ENCODE peak calls at places on chromosomes 5 and 9, in ten cellular contexts. One of them, this sample, is unnamed.
A peak's percentile ranks its signal among the peaks of the same experiment; 100 is the strongest.

GRCh38 chr5:4989121-4989520 is 151.0 kb upstream of the ADAMTS16 start:
- DNase-seq in suprapubic skin: no peak
- DNase-seq in AG04450: no peak
- DNase-seq in glutamatergic neuron: no peak
- DNase-seq in tibial nerve: no peak
- DNase-seq in endothelial cell of umbilical vein: no peak
- DNase-seq in fibroblast of lung: no peak
- DNase-seq in esophagus squamous epithelium: no peak
- DNase-seq in mammary epithelial cell: no peak
- DNase-seq in epithelial cell of esophagus: no peak
- DNase-seq in this sample: no peak

GRCh38 chr9:134648701-134649525 is 7.3 kb downstream of the COL5A1 start:
- DNase-seq in endothelial cell of umbilical vein: no peak
- DNase-seq in tibial nerve: no peak
- DNase-seq in mammary epithelial cell: no peak
- DNase-seq in fibroblast of lung: peak; percentile 33
- DNase-seq in epithelial cell of esophagus: no peak
- DNase-seq in glutamatergic neuron: peak; percentile 1
- DNase-seq in suprapubic skin: no peak
- DNase-seq in esophagus squamous epithelium: no peak
- DNase-seq in AG04450: no peak
- DNase-seq in this sample: no peak

GRCh38 chr9:111000202-111000601 is 38.1 kb downstream of the LPAR1 start:
- DNase-seq in AG04450: no peak
- DNase-seq in suprapubic skin: no peak
- DNase-seq in mammary epithelial cell: no peak
- DNase-seq in esophagus squamous epithelium: no peak
- DNase-seq in endothelial cell of umbilical vein: no peak
- DNase-seq in tibial nerve: no peak
- DNase-seq in epithelial cell of esophagus: no peak
- DNase-seq in fibroblast of lung: no peak
- DNase-seq in glutamatergic neuron: no peak
- DNase-seq in this sample: no peak

GRCh38 chr9:93161801-93162635 is 21.9 kb upstream of the WNK2 start:
- DNase-seq in AG04450: no peak
- DNase-seq in glutamatergic neuron: no peak
- DNase-seq in suprapubic skin: no peak
- DNase-seq in mammary epithelial cell: no peak
- DNase-seq in tibial nerve: no peak
- DNase-seq in esophagus squamous epithelium: no peak
- DNase-seq in fibroblast of lung: peak; percentile 23
- DNase-seq in endothelial cell of umbilical vein: no peak
- DNase-seq in epithelial cell of esophagus: no peak
- DNase-seq in this sample: no peak

GRCh38 chr5:175059687-175060194 is 335.4 kb downstream of the MSX2 start:
- DNase-seq in endothelial cell of umbilical vein: no peak
- DNase-seq in glutamatergic neuron: peak; percentile 77
- DNase-seq in tibial nerve: no peak
- DNase-seq in esophagus squamous epithelium: no peak
- DNase-seq in suprapubic skin: no peak
- DNase-seq in fibroblast of lung: peak; percentile 61
- DNase-seq in mammary epithelial cell: no peak
- DNase-seq in AG04450: peak; percentile 13
- DNase-seq in epithelial cell of esophagus: no peak
- DNase-seq in this sample: peak; percentile 74

GRCh38 chr5:80917596-80917995 is 42.6 kb upstream of the RASGRF2 start:
- DNase-seq in suprapubic skin: no peak
- DNase-seq in endothelial cell of umbilical vein: no peak
- DNase-seq in fibroblast of lung: no peak
- DNase-seq in AG04450: no peak
- DNase-seq in mammary epithelial cell: no peak
- DNase-seq in glutamatergic neuron: no peak
- DNase-seq in tibial nerve: no peak
- DNase-seq in esophagus squamous epithelium: no peak
- DNase-seq in epithelial cell of esophagus: no peak
- DNase-seq in this sample: no peak

GRCh38 chr5:25107878-25108277 is 463.1 kb upstream of the CDH10 start:
- DNase-seq in suprapubic skin: no peak
- DNase-seq in glutamatergic neuron: no peak
- DNase-seq in endothelial cell of umbilical vein: no peak
- DNase-seq in AG04450: no peak
- DNase-seq in esophagus squamous epithelium: no peak
- DNase-seq in mammary epithelial cell: peak; percentile 12
- DNase-seq in fibroblast of lung: no peak
- DNase-seq in epithelial cell of esophagus: peak; percentile 4
- DNase-seq in tibial nerve: no peak
- DNase-seq in this sample: no peak

GRCh38 chr9:35293381-35293780 is 131.6 kb downstream of the UNC13B start:
- DNase-seq in epithelial cell of esophagus: no peak
- DNase-seq in suprapubic skin: no peak
- DNase-seq in glutamatergic neuron: no peak
- DNase-seq in tibial nerve: no peak
- DNase-seq in esophagus squamous epithelium: no peak
- DNase-seq in fibroblast of lung: no peak
- DNase-seq in AG04450: no peak
- DNase-seq in mammary epithelial cell: no peak
- DNase-seq in endothelial cell of umbilical vein: no peak
- DNase-seq in this sample: no peak

GRCh38 chr5:93189707-93190120 is 391.3 kb downstream of the NR2F1-AS1 start:
- DNase-seq in esophagus squamous epithelium: no peak
- DNase-seq in glutamatergic neuron: no peak
- DNase-seq in AG04450: peak; percentile 82
- DNase-seq in mammary epithelial cell: peak; percentile 98
- DNase-seq in tibial nerve: no peak
- DNase-seq in endothelial cell of umbilical vein: peak; percentile 62
- DNase-seq in epithelial cell of esophagus: peak; percentile 97
- DNase-seq in suprapubic skin: no peak
- DNase-seq in fibroblast of lung: peak; percentile 71
- DNase-seq in this sample: no peak

GRCh38 chr5:169873642-169874041 is 106.7 kb downstream of the INSYN2B start:
- DNase-seq in fibroblast of lung: peak; percentile 57
- DNase-seq in glutamatergic neuron: no peak
- DNase-seq in tibial nerve: no peak
- DNase-seq in suprapubic skin: no peak
- DNase-seq in AG04450: no peak
- DNase-seq in endothelial cell of umbilical vein: no peak
- DNase-seq in mammary epithelial cell: no peak
- DNase-seq in epithelial cell of esophagus: no peak
- DNase-seq in esophagus squamous epithelium: no peak
- DNase-seq in this sample: no peak

GRCh38 chr9:125467341-125467740 is 205.7 kb downstream of the GAPVD1 start:
- DNase-seq in AG04450: no peak
- DNase-seq in suprapubic skin: no peak
- DNase-seq in tibial nerve: no peak
- DNase-seq in epithelial cell of esophagus: no peak
- DNase-seq in esophagus squamous epithelium: no peak
- DNase-seq in fibroblast of lung: no peak
- DNase-seq in glutamatergic neuron: no peak
- DNase-seq in mammary epithelial cell: no peak
- DNase-seq in endothelial cell of umbilical vein: peak; percentile 54
- DNase-seq in this sample: no peak

GRCh38 chr9:136765041-136765440 is 723 bp upstream of the LCN15 start:
- DNase-seq in tibial nerve: no peak
- DNase-seq in mammary epithelial cell: no peak
- DNase-seq in AG04450: no peak
- DNase-seq in endothelial cell of umbilical vein: no peak
- DNase-seq in epithelial cell of esophagus: no peak
- DNase-seq in esophagus squamous epithelium: no peak
- DNase-seq in suprapubic skin: no peak
- DNase-seq in fibroblast of lung: no peak
- DNase-seq in glutamatergic neuron: no peak
- DNase-seq in this sample: no peak

GRCh38 chr5:45508155-45508554 is 188.0 kb downstream of the HCN1 start:
- DNase-seq in AG04450: no peak
- DNase-seq in glutamatergic neuron: no peak
- DNase-seq in suprapubic skin: no peak
- DNase-seq in fibroblast of lung: no peak
- DNase-seq in mammary epithelial cell: no peak
- DNase-seq in esophagus squamous epithelium: no peak
- DNase-seq in tibial nerve: no peak
- DNase-seq in epithelial cell of esophagus: no peak
- DNase-seq in endothelial cell of umbilical vein: no peak
- DNase-seq in this sample: no peak

GRCh38 chr9:132732326-132732725 is 62.1 kb downstream of the GTF3C4 start:
- DNase-seq in epithelial cell of esophagus: no peak
- DNase-seq in suprapubic skin: no peak
- DNase-seq in endothelial cell of umbilical vein: no peak
- DNase-seq in fibroblast of lung: no peak
- DNase-seq in mammary epithelial cell: no peak
- DNase-seq in glutamatergic neuron: no peak
- DNase-seq in AG04450: no peak
- DNase-seq in tibial nerve: no peak
- DNase-seq in esophagus squamous epithelium: no peak
- DNase-seq in this sample: no peak

GRCh38 chr5:154287136-154287535 is 96.6 kb downstream of the GALNT10 start:
- DNase-seq in esophagus squamous epithelium: no peak
- DNase-seq in AG04450: peak; percentile 49
- DNase-seq in tibial nerve: no peak
- DNase-seq in endothelial cell of umbilical vein: peak; percentile 95
- DNase-seq in epithelial cell of esophagus: peak; percentile 66
- DNase-seq in glutamatergic neuron: no peak
- DNase-seq in suprapubic skin: no peak
- DNase-seq in mammary epithelial cell: no peak
- DNase-seq in fibroblast of lung: peak; percentile 54
- DNase-seq in this sample: no peak

GRCh38 chr9:97468658-97469448 is 32.6 kb upstream of the TMOD1 start:
- DNase-seq in epithelial cell of esophagus: peak; percentile 65
- DNase-seq in esophagus squamous epithelium: no peak
- DNase-seq in AG04450: peak; percentile 16
- DNase-seq in suprapubic skin: peak; percentile 81
- DNase-seq in glutamatergic neuron: peak; percentile 77
- DNase-seq in fibroblast of lung: peak; percentile 74
- DNase-seq in endothelial cell of umbilical vein: peak; percentile 77
- DNase-seq in mammary epithelial cell: peak; percentile 13
- DNase-seq in tibial nerve: peak; percentile 67
- DNase-seq in this sample: no peak

GRCh38 chr5:59067976-59068651 is 485.2 kb downstream of the RAB3C start:
- DNase-seq in AG04450: no peak
- DNase-seq in fibroblast of lung: peak; percentile 49
- DNase-seq in endothelial cell of umbilical vein: no peak
- DNase-seq in suprapubic skin: no peak
- DNase-seq in epithelial cell of esophagus: no peak
- DNase-seq in glutamatergic neuron: no peak
- DNase-seq in esophagus squamous epithelium: no peak
- DNase-seq in mammary epithelial cell: no peak
- DNase-seq in tibial nerve: no peak
- DNase-seq in this sample: no peak

GRCh38 chr5:123800640-123801039 is 288.7 kb downstream of the CSNK1G3 start:
- DNase-seq in esophagus squamous epithelium: no peak
- DNase-seq in fibroblast of lung: no peak
- DNase-seq in tibial nerve: no peak
- DNase-seq in glutamatergic neuron: no peak
- DNase-seq in epithelial cell of esophagus: peak; percentile 22
- DNase-seq in AG04450: no peak
- DNase-seq in mammary epithelial cell: no peak
- DNase-seq in suprapubic skin: no peak
- DNase-seq in endothelial cell of umbilical vein: no peak
- DNase-seq in this sample: no peak
- TF ChIP-seq CTCF in esophagus squamous epithelium: no peak
- TF ChIP-seq CTCF in fibroblast of lung: no peak
- TF ChIP-seq CTCF in tibial nerve: no peak
- TF ChIP-seq CTCF in glutamatergic neuron: no peak
- TF ChIP-seq CTCF in epithelial cell of esophagus: no peak
- TF ChIP-seq CTCF in AG04450: no peak
- TF ChIP-seq CTCF in mammary epithelial cell: no peak
- TF ChIP-seq CTCF in suprapubic skin: no peak
- TF ChIP-seq CTCF in endothelial cell of umbilical vein: no peak
- TF ChIP-seq CTCF in this sample: no peak

DNA sequence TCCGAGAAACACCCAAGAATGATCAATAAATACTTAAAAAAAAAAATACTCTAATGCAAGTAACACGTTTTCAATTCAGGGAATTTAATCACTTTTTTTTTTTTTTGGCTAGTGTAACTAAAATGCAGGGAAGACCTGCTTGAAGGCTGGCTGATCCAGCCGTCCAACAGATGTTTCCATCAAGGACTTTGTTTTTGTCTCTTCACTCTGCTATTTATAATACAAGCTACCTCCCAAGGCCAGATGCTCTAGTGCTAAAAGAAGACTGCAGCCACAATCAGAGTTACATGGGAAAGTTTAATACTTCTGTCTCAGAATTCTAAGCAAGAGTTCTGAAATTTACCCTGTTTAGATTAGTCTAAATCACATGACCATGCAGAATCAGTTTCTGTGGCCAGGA is 14.5 kb downstream of the TBCA start:
- DNase-seq in esophagus squamous epithelium: no peak
- DNase-seq in fibroblast of lung: no peak
- DNase-seq in endothelial cell of umbilical vein: no peak
- DNase-seq in tibial nerve: no peak
- DNase-seq in mammary epithelial cell: no peak
- DNase-seq in glutamatergic neuron: no peak
- DNase-seq in AG04450: peak; percentile 1
- DNase-seq in epithelial cell of esophagus: no peak
- DNase-seq in suprapubic skin: no peak
- DNase-seq in this sample: no peak
- TF ChIP-seq CTCF in esophagus squamous epithelium: no peak
- TF ChIP-seq CTCF in fibroblast of lung: no peak
- TF ChIP-seq CTCF in endothelial cell of umbilical vein: no peak
- TF ChIP-seq CTCF in tibial nerve: no peak
- TF ChIP-seq CTCF in mammary epithelial cell: no peak
- TF ChIP-seq CTCF in glutamatergic neuron: no peak
- TF ChIP-seq CTCF in AG04450: no peak
- TF ChIP-seq CTCF in epithelial cell of esophagus: no peak
- TF ChIP-seq CTCF in suprapubic skin: no peak
- TF ChIP-seq CTCF in this sample: no peak

GRCh38 chr5:126594676-126595485 is at the start of gene ALDH7A1:
- DNase-seq in mammary epithelial cell: peak; percentile 76
- DNase-seq in endothelial cell of umbilical vein: peak; percentile 96
- DNase-seq in suprapubic skin: peak; percentile 96
- DNase-seq in glutamatergic neuron: peak; percentile 97
- DNase-seq in fibroblast of lung: peak; percentile 95
- DNase-seq in AG04450: peak; percentile 70
- DNase-seq in tibial nerve: peak; percentile 83
- DNase-seq in esophagus squamous epithelium: peak; percentile 23
- DNase-seq in epithelial cell of esophagus: peak; percentile 84
- DNase-seq in this sample: peak; percentile 93
- TF ChIP-seq CTCF in mammary epithelial cell: peak; percentile 28
- TF ChIP-seq CTCF in endothelial cell of umbilical vein: peak; percentile 58
- TF ChIP-seq CTCF in suprapubic skin: no peak
- TF ChIP-seq CTCF in glutamatergic neuron: no peak
- TF ChIP-seq CTCF in fibroblast of lung: peak; percentile 60
- TF ChIP-seq CTCF in AG04450: peak; percentile 62
- TF ChIP-seq CTCF in tibial nerve: peak; percentile 19
- TF ChIP-seq CTCF in esophagus squamous epithelium: no peak
- TF ChIP-seq CTCF in epithelial cell of esophagus: peak; percentile 57
- TF ChIP-seq CTCF in this sample: peak; percentile 67

GRCh38 chr5:72436796-72437471 is 70.3 kb downstream of the ZNF366 start:
- DNase-seq in tibial nerve: no peak
- DNase-seq in esophagus squamous epithelium: no peak
- DNase-seq in endothelial cell of umbilical vein: no peak
- DNase-seq in suprapubic skin: no peak
- DNase-seq in fibroblast of lung: no peak
- DNase-seq in epithelial cell of esophagus: peak; percentile 19
- DNase-seq in glutamatergic neuron: no peak
- DNase-seq in mammary epithelial cell: no peak
- DNase-seq in AG04450: no peak
- DNase-seq in this sample: no peak
- TF ChIP-seq CTCF in tibial nerve: no peak
- TF ChIP-seq CTCF in esophagus squamous epithelium: no peak
- TF ChIP-seq CTCF in endothelial cell of umbilical vein: no peak
- TF ChIP-seq CTCF in suprapubic skin: no peak
- TF ChIP-seq CTCF in fibroblast of lung: no peak
- TF ChIP-seq CTCF in epithelial cell of esophagus: no peak
- TF ChIP-seq CTCF in glutamatergic neuron: no peak
- TF ChIP-seq CTCF in mammary epithelial cell: no peak
- TF ChIP-seq CTCF in AG04450: no peak
- TF ChIP-seq CTCF in this sample: no peak

GRCh38 chr5:150045512-150045911 is 40.8 kb downstream of the CSF1R start:
- DNase-seq in mammary epithelial cell: no peak
- DNase-seq in suprapubic skin: no peak
- DNase-seq in glutamatergic neuron: no peak
- DNase-seq in AG04450: no peak
- DNase-seq in endothelial cell of umbilical vein: no peak
- DNase-seq in esophagus squamous epithelium: no peak
- DNase-seq in tibial nerve: no peak
- DNase-seq in epithelial cell of esophagus: no peak
- DNase-seq in fibroblast of lung: no peak
- DNase-seq in this sample: no peak
- TF ChIP-seq CTCF in mammary epithelial cell: peak; percentile 37
- TF ChIP-seq CTCF in suprapubic skin: no peak
- TF ChIP-seq CTCF in glutamatergic neuron: no peak
- TF ChIP-seq CTCF in AG04450: no peak
- TF ChIP-seq CTCF in endothelial cell of umbilical vein: no peak
- TF ChIP-seq CTCF in esophagus squamous epithelium: no peak
- TF ChIP-seq CTCF in tibial nerve: no peak
- TF ChIP-seq CTCF in epithelial cell of esophagus: no peak
- TF ChIP-seq CTCF in fibroblast of lung: no peak
- TF ChIP-seq CTCF in this sample: peak; percentile 34

This sample was measured in type B pancreatic cell.